ENCODE peak calls at places on chromosomes 4 and X, in four cellular contexts. C, D, G and U are unnamed samples.

GRCh38 chrX:8272846-8273245 is 101.8 kb upstream of the VCX2 start:
- DNase-seq in C (no peak), D (no peak), G (no peak), U (no peak)

GRCh38 chr4:31620476-31620875 is 900.3 kb downstream of the PCDH7 start:
- DNase-seq in C (no peak), D (no peak), G (no peak), U (no peak)

GRCh38 chrX:131746491-131746968 is 202.7 kb downstream of the OR13H1 start:
- DNase-seq in C (no peak), D (peak), G (no peak), U (peak)

GRCh38 chr4:114921790-114922581 is 191.4 kb downstream of the NDST4 start:
- DNase-seq in C (no peak), D (no peak), G (no peak), U (no peak)

GRCh38 chr4:78667764-78668163 is 108.4 kb upstream of the BMP2K start:
- DNase-seq in C (no peak), D (no peak), G (no peak), U (no peak)

GRCh38 chr4:150176559-150176958 is 98.3 kb downstream of the DCLK2 start:
- DNase-seq in C (no peak), D (no peak), G (no peak), U (no peak)

GRCh38 chr4:151117371-151117962 is 18.0 kb downstream of the RPS3A start:
- DNase-seq in C (no peak), D (peak), G (no peak), U (peak)

GRCh38 chrX:10071451-10072163 is 85.2 kb upstream of the CLCN4 start:
- DNase-seq in C (no peak), D (no peak), G (no peak), U (no peak)

GRCh38 chr4:54109226-54110018 is 9.5 kb downstream of the GSX2 start:
- DNase-seq in C (no peak), D (no peak), G (no peak), U (no peak)

GRCh38 chrX:65516756-65517155 is 17.8 kb downstream of the LAS1L start:
- DNase-seq in C (no peak), D (no peak), G (no peak), U (no peak)

GRCh38 chr4:3407930-3408792 is 33.6 kb upstream of the HGFAC start:
- DNase-seq in C (no peak), D (no peak), G (no peak), U (no peak)

GRCh38 chr4:89137695-89138094 is 26.4 kb downstream of the TIGD2 start:
- DNase-seq in C (peak), D (no peak), G (no peak), U (no peak)

GRCh38 chr4:118086334-118086733 is 52.0 kb downstream of the NDST3 start:
- DNase-seq in C (no peak), D (no peak), G (no peak), U (no peak)